ENCODE peak calls at places on chromosomes 1 and 21, in seven cellular contexts. V, F, T, P, R, J and B are unnamed samples.

GRCh38 chr1:241485554-241485992 is 34.0 kb downstream of the FH start:
- DNase-seq in V (no peak), F (peak; percentile 28), T (no peak), P (no peak), R (no peak), J (no peak), B (peak; percentile 4)

GRCh38 chr1:85417876-85418275 is 47.1 kb downstream of the DDAH1 start:
- DNase-seq in V (no peak), F (no peak), T (no peak), P (no peak), R (no peak), J (no peak), B (no peak)

GRCh38 chr1:3054474-3054873 is 14.5 kb upstream of the PRDM16 start:
- DNase-seq in V (no peak), F (no peak), T (peak; percentile 36), P (no peak), R (no peak), J (peak; percentile 55), B (no peak)

GRCh38 chr1:150579110-150579954 is at the start of gene MCL1:
- DNase-seq in V (peak; percentile 76), F (peak; percentile 98), T (peak; percentile 98), P (peak; percentile 96), R (peak; percentile 98), J (peak; percentile 98), B (peak; percentile 82)

GRCh38 chr1:20551161-20551560 is 1.2 kb upstream of the FAM43B start:
- DNase-seq in V (no peak), F (no peak), T (no peak), P (peak; percentile 34), R (no peak), J (no peak), B (no peak)

GRCh38 chr1:35505911-35506798 is 51.0 kb downstream of the KIAA0319L start:
- DNase-seq in V (peak; percentile 29), F (no peak), T (no peak), P (no peak), R (no peak), J (no peak), B (peak; percentile 17)

GRCh38 chr1:153790996-153791855 is 16.0 kb downstream of the SLC27A3 start:
- DNase-seq in V (no peak), F (no peak), T (peak; percentile 55), P (no peak), R (no peak), J (no peak), B (no peak)

GRCh38 chr21:38486221-38486620 is 12.1 kb downstream of the ERG start:
- DNase-seq in V (no peak), F (no peak), T (no peak), P (no peak), R (no peak), J (no peak), B (no peak)

GRCh38 chr1:93675931-93676330 is 5.7 kb downstream of the BCAR3 start:
- DNase-seq in V (no peak), F (no peak), T (no peak), P (no peak), R (no peak), J (no peak), B (no peak)

GRCh38 chr1:54318415-54318814 is 87.8 kb downstream of the SSBP3 start:
- DNase-seq in V (no peak), F (no peak), T (no peak), P (no peak), R (no peak), J (no peak), B (no peak)

DNA sequence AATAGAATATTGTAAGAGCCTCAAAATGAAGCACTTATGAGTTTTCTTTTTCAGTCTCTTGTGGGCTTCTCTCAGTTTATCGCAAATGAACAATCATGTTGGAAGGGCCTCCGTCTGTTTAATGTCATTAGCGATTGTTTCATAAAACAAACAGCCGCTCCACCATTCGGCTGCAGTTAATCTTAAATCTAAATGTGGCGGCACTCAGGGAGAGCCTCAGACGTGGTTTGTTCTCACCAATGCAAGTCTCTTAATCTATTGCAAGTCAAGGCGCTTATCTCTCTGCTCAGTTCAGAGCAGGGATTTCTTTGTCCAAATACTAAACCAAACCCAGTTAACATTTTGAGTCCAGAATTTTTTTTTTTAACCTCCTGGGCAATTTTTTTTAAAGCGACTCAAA is 35.0 kb upstream of the ESRRG start:
- DNase-seq in V (no peak), F (peak; percentile 11), T (no peak), P (no peak), R (no peak), J (no peak), B (no peak)
- H3K4me3 ChIP-seq in V (no peak overlapping the region), F (no peak overlapping the region), T (no peak overlapping the region), P (peak overlapping the region; percentile 5), R (no peak overlapping the region), J (no peak overlapping the region), B (no peak overlapping the region)

GRCh38 chr1:118298397-118298796 is 113.4 kb upstream of the SPAG17 start:
- DNase-seq in V (no peak), F (no peak), T (no peak), P (no peak), R (no peak), J (no peak), B (no peak)
- H3K27ac ChIP-seq in V (no peak overlapping the region), F (no peak overlapping the region), T (no peak overlapping the region), P (no peak overlapping the region), R (no peak overlapping the region), J (no peak overlapping the region), B (no peak overlapping the region)

DNA sequence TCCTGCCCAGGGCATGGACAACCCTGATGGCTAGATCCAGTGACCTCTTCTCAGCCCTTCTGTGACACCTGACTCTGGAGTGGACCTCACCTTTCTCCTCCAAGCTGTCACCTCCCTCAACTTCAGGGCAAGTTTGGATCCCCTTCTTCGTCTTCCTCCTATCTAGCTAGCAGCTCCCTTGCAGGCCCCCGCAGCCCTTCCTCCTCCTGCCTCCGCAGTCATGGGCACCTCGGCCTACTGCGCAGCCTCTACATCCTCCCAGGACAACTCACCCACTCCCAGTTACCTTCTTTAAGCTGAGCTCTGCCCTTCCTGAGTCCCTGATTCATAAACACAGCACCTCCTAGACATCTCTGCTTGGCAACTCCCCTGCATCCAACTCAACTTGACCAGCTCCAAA is 61.3 kb upstream of the ID3 start:
- DNase-seq in V (no peak), F (no peak), T (no peak), P (no peak), R (no peak), J (no peak), B (no peak)
- H3K4me1 ChIP-seq in V (peaks cover 34% of the 10 kb centered on the region), F (peaks cover 4% of the 10 kb centered on the region), T (peaks cover 8% of the 10 kb centered on the region), P (no peaks in the 10 kb centered on the region), R (peaks cover 10% of the 10 kb centered on the region), J (peaks cover 7% of the 10 kb centered on the region), B (peaks cover 81% of the 10 kb centered on the region)

GRCh38 chr21:29186246-29186645 is 55.8 kb downstream of the MAP3K7CL start:
- DNase-seq in V (no peak), F (no peak), T (no peak), P (no peak), R (no peak), J (no peak), B (no peak)

GRCh38 chr21:29187939-29188338 is 57.5 kb downstream of the MAP3K7CL start:
- DNase-seq in V (no peak), F (no peak), T (no peak), P (no peak), R (no peak), J (no peak), B (no peak)

GRCh38 chr21:29185172-29185571 is 54.7 kb downstream of the MAP3K7CL start:
- DNase-seq in V (no peak), F (no peak), T (no peak), P (no peak), R (no peak), J (no peak), B (no peak)

GRCh38 chr21:29184047-29184446 is 53.6 kb downstream of the MAP3K7CL start:
- DNase-seq in V (no peak), F (no peak), T (no peak), P (no peak), R (no peak), J (no peak), B (no peak)

DNA sequence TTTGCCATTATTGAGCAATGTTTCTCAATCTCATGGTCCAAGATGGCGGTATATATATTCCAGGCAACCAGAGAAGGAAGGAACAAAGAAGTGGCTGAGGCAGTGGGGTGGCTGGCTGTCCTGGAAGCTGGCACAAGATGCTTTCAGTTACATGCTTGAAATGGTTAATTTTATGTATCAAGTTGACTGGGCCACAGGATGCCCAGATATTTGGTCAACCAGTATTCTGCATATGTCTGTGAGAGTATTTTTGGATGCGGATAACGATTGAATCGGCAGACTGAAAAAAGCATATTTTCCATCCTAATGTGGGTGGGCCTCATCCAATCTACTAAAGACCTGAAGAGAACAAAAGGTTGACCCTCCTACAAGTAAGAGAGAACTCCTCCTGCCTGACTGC is 55.2 kb downstream of the MAP3K7CL start:
- DNase-seq in V (no peak), F (no peak), T (no peak), P (no peak), R (no peak), J (no peak), B (no peak)
- H3K4me3 ChIP-seq in V (no peak overlapping the region), F (no peak overlapping the region), T (no peak overlapping the region), P (no peak overlapping the region), R (no peak overlapping the region), J (no peak overlapping the region), B (no peak overlapping the region)

DNA sequence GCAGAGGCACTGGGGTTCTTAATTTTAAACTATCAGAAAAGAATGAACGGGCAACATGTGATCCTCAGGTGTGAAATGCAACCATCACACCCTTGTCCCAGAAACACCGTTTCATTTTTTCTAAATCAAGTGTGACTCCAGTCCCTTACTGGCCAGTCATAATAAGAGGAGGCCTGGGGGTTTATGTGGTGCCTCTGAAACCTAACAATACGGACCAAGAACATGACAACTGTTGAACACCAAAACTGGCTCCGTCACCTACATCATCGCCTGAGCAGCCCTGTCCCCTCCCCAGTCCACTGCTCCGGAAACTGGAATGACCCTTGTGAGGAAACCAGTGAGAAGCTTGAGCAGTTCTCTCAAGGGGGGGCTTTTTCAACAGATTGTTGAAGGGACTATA is 55.9 kb upstream of the KIF26B start:
- DNase-seq in V (no peak), F (no peak), T (no peak), P (no peak), R (no peak), J (no peak), B (no peak)
- H3K27ac ChIP-seq in V (no peak overlapping the region), F (no peak overlapping the region), T (no peak overlapping the region), P (no peak overlapping the region), R (no peak overlapping the region), J (no peak overlapping the region), B (no peak overlapping the region)

GRCh38 chr1:230426246-230427101 is at the start of gene PGBD5:
- DNase-seq in V (peak; percentile 5), F (peak; percentile 95), T (peak; percentile 87), P (peak; percentile 76), R (peak; percentile 86), J (peak; percentile 88), B (peak; percentile 3)
- H3K4me1 ChIP-seq in V (no peaks in the 10 kb centered on the region), F (peaks cover 55% of the 10 kb centered on the region), T (peaks cover 9% of the 10 kb centered on the region), P (peaks cover 9% of the 10 kb centered on the region), R (peaks cover 20% of the 10 kb centered on the region), J (peaks cover 6% of the 10 kb centered on the region), B (peaks cover 6% of the 10 kb centered on the region)

DNA sequence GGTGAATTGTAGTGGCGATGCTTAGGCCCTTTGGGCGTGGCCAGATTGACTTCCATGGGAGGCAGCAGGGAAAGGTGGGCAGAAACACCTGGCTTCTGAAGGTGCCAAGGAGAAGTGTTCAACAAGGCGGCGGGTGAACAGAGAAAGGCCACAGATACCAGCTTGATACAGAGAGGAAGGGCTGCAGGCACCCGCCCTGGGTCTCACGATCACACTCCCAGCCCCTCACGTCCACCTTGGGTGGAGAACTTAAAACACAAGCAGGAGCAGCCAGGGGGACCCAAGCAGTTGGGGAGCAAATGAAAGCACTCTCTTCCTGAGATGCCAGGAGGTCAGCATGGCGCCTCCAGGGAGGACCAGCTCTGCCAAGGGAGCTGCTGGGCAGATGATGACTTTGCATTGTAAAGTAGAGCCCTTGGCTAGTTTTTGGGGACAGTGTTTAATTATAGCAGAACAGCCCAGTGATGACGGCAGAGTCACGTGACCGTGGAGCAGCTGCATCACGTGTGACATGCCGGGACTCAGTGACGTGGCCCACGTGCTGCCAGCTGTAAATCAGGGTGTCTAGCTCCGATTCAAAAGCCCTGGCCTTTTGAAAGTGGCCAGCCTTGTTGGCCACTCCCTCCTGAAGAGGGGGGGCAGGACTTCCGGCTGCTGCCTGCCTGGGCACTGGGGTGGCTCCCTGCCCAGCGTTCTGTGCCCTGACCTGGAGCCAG is 19.0 kb downstream of the SLC37A1 start:
- DNase-seq in V (no peak), F (no peak), T (peak; percentile 94), P (peak; percentile 87), R (no peak), J (peak; percentile 82), B (no peak)
- H3K4me3 ChIP-seq in V (no peak overlapping the region), F (no peak overlapping the region), T (no peak overlapping the region), P (no peak overlapping the region), R (no peak overlapping the region), J (no peak overlapping the region), B (no peak overlapping the region)